ENCODE peak calls at places on chromosome 4, in seven cellular contexts. F is K562, M is HCT116, C is HepG2, I is SK-N-SH, J is H1, X is GM12878. B is an unnamed sample.

GRCh38 chr4:177771645-177772044 is 329.4 kb upstream of the AGA start:
- DNase-seq in F (no peak), M (no peak), C (no peak), I (no peak), J (no peak), X (no peak), B (peak; percentile 1)

GRCh38 chr4:86633854-86634253 is 39.7 kb downstream of the PTPN13 start:
- DNase-seq in F (no peak), M (no peak), C (no peak), I (no peak), J (no peak), X (no peak), B (no peak)

GRCh38 chr4:109472343-109472761 is 38.7 kb downstream of the SEC24B start:
- DNase-seq in F (peak; percentile 7), M (no peak), C (no peak), I (no peak), J (no peak), X (no peak), B (no peak)

GRCh38 chr4:174847801-174848427 is 18.9 kb upstream of the GLRA3 start:
- DNase-seq in F (no peak), M (no peak), C (no peak), I (no peak), J (no peak), X (no peak), B (no peak)

GRCh38 chr4:157700898-157701694 is 471.7 kb downstream of the GASK1B start:
- DNase-seq in F (no peak), M (no peak), C (no peak), I (no peak), J (no peak), X (no peak), B (no peak)

GRCh38 chr4:66688674-66689073 is 856.6 kb downstream of the CENPC start:
- DNase-seq in F (no peak), M (no peak), C (no peak), I (peak; percentile 2), J (no peak), X (no peak), B (peak; percentile 30)

GRCh38 chr4:149531861-149532260 is 283.8 kb downstream of the IQCM start:
- DNase-seq in F (no peak), M (no peak), C (no peak), I (no peak), J (no peak), X (no peak), B (no peak)

GRCh38 chr4:19386786-19387185 is 864.9 kb upstream of the SLIT2 start:
- DNase-seq in F (no peak), M (no peak), C (no peak), I (no peak), J (no peak), X (no peak), B (no peak)

GRCh38 chr4:4762909-4763814 is 96.3 kb upstream of the MSX1 start:
- DNase-seq in F (no peak), M (peak; percentile 98), C (no peak), I (peak; percentile 84), J (peak; percentile 63), X (peak; percentile 86), B (no peak)

GRCh38 chr4:42673084-42673429 is 16.2 kb upstream of the ATP8A1 start:
- DNase-seq in F (no peak), M (no peak), C (no peak), I (no peak), J (no peak), X (no peak), B (peak; percentile 9)

GRCh38 chr4:35608205-35608604 is 636.1 kb downstream of the ARAP2 start:
- DNase-seq in F (no peak), M (no peak), C (no peak), I (no peak), J (no peak), X (no peak), B (no peak)

GRCh38 chr4:31148990-31149389 is 428.8 kb downstream of the PCDH7 start:
- DNase-seq in F (no peak), M (no peak), C (no peak), I (no peak), J (no peak), X (no peak), B (no peak)

GRCh38 chr4:185892165-185892564 is 80.2 kb upstream of the SORBS2 start:
- DNase-seq in F (no peak), M (no peak), C (no peak), I (no peak), J (no peak), X (no peak), B (peak; percentile 4)

GRCh38 chr4:149113804-149114430 is 671.7 kb upstream of the NR3C2 start:
- DNase-seq in F (no peak), M (no peak), C (no peak), I (no peak), J (no peak), X (no peak), B (no peak)

GRCh38 chr4:1511441-1512041 is 105.3 kb upstream of the NKX1-1 start:
- DNase-seq in F (peak; percentile 86), M (peak; percentile 69), C (peak; percentile 35), I (peak; percentile 55), J (no peak), X (no peak), B (no peak)

DNA sequence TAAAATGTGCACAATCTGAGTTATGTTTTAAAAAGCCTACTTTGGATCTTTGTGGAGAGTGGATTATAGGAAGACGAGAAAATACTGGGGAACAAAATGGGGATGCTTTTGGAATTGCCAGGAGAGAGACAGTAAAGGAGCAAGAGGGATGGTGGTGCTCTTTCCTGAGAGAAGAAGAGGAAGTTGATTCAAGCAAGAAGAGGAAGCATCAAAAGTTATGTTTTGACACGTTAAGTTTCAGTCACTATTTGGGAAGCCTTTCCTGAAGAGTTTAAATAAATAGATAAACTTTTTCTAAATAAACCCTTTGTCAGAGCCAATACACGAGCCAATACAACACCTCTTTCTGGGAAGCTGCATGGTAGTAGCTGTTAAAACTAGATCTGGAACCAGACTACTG is 394.1 kb downstream of the GALNTL6 start:
- DNase-seq in F (no peak), M (no peak), C (no peak), I (no peak), J (no peak), X (no peak), B (no peak)
- TF ChIP-seq JUND in F (no peak), M (no peak), C (no peak), I (no peak), J (no peak), X (no peak), B (no peak)

DNA sequence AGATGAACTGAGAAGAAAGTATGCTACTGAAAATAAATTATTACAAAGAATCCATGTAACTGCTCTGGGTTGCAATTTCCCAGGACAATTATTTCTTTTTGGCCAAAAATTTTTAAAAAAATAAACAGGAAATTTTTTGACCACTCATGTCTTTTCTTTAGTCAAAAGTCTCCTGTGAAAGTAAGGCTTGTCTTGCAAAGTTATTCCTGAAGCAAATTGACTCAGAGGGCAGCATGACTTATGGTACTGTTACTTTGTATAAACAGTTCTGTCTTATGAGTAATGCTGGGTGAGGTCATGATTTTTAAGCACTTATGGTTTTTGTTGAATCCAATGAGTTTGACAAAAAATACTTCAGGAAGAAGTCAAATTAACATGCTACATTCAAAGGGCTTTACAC is 292.8 kb upstream of the ARSJ start:
- DNase-seq in F (no peak), M (peak; percentile 40), C (no peak), I (no peak), J (no peak), X (no peak), B (no peak)
- TF ChIP-seq JUND in F (no peak), M (no peak), C (no peak), I (peak; percentile 95), J (no peak), X (no peak), B (no peak)

DNA sequence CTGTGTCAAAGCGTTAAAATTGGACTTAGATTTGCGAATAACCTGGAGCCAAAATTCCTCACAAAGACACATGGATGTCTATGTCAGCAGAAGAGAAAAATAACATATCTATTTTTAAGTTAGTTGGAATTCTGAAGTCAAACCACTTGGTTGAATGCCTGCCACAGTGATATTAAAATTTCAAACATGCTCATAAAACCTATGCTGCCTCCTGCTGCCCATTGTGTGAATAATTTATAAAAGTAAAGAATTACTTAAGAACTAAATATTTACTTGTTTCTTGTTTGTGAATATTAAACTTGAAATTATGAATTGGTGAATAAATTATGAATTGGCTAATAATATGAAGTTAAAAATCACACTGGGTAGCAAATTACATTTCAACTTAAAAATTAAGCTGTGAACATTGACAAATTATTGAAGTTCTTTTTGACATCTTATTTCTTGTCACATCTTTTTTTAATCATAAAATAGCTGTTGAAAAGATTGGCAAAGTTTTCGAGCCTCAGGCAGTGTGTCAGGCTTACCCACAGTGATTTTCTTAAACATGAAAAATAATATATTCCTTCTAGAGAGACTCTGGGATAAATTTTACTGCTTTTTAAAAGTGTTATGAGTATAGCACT is 35.4 kb downstream of the FABP2 start:
- DNase-seq in F (no peak), M (peak; percentile 47), C (peak; percentile 32), I (peak; percentile 32), J (no peak), X (no peak), B (no peak)
- TF ChIP-seq JUND in F (no peak), M (no peak), C (no peak), I (no peak), J (no peak), X (no peak), B (no peak)

GRCh38 chr4:8639021-8639420 is 46.5 kb downstream of the CPZ start:
- DNase-seq in F (no peak), M (no peak), C (no peak), I (no peak), J (no peak), X (no peak), B (no peak)

GRCh38 chr4:8641931-8642650 is 49.5 kb downstream of the CPZ start:
- DNase-seq in F (no peak), M (no peak), C (no peak), I (no peak), J (no peak), X (no peak), B (no peak)

GRCh38 chr4:8640816-8641215 is 48.3 kb downstream of the CPZ start:
- DNase-seq in F (no peak), M (no peak), C (no peak), I (no peak), J (no peak), X (no peak), B (no peak)

GRCh38 chr4:8641256-8641655 is 48.7 kb downstream of the CPZ start:
- DNase-seq in F (no peak), M (no peak), C (no peak), I (no peak), J (no peak), X (no peak), B (no peak)

DNA sequence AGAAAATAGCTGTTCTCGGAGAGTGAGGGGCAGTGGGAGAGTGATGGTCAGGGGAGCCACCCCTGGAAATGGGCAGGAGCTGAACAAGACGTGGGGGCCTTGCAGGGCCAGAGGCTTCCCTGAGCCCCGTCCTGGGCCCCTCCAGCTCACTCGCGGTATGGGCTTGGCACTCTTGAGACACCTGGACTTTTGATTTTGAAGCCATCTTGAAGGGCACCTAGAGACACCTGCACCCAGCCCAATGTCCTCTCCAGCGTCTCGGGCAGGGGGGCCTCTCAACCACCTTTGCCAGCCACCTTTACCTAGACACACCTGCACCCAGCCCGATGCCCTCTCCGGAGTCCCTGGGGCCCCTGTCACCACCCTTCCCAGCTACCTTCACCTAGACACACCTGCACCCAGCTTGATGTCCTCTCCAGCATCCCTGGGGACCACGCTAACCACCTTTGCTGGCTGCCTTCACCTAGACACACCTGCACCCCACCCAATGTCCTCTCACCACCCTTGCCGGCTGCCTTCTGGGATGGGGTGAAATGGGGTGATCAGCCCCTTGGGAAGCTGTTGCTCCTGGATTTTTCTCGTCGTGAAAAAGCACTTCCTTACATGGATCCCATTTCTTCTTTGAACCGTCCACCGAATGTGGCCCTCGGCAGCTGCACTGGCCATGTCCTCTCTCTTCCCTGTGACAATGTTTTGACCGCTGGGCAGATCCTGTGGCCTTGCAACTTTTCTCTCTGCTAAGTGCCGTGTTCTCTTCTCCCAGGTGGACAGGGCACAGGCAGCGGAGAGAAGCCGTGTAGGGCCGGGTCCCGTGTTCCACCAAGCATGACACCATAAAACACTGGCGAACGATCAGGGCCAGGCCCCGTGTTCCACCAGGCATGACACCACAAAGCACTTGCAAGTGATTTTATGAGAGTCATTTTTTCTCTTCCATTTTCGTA is 47.5 kb downstream of the CPZ start:
- DNase-seq in F (no peak), M (no peak), C (no peak), I (no peak), J (no peak), X (no peak), B (no peak)
- TF ChIP-seq JUND in F (no peak), M (no peak), C (no peak), I (no peak), J (no peak), X (no peak), B (no peak)